ENCODE peak calls at places on chromosomes 3 and 15, in nine cellular contexts. One of them, this sample, is unnamed. For H3K4me1, the result is how much of the 10 kb centered on the place peaks cover.

GRCh38 chr15:85999658-86000057 is 80.0 kb upstream of the AGBL1 start:
- DNase-seq in breast epithelium: no peak
- DNase-seq in cardiac muscle cell: no peak
- DNase-seq in heart left ventricle: no peak
- DNase-seq in CD8-positive, alpha-beta memory T cell: no peak
- DNase-seq in ovary: no peak
- DNase-seq in right cardiac atrium: no peak
- DNase-seq in mammary epithelial cell: no peak
- DNase-seq in neural progenitor cell: no peak
- DNase-seq in this sample: no peak

GRCh38 chr3:42732196-42732828 is 29.7 kb upstream of the HHATL start:
- DNase-seq in breast epithelium: no peak
- DNase-seq in cardiac muscle cell: peak
- DNase-seq in heart left ventricle: peak
- DNase-seq in CD8-positive, alpha-beta memory T cell: no peak
- DNase-seq in ovary: no peak
- DNase-seq in right cardiac atrium: no peak
- DNase-seq in mammary epithelial cell: no peak
- DNase-seq in neural progenitor cell: no peak
- DNase-seq in this sample: no peak

GRCh38 chr15:78822514-78822913 is 11.2 kb upstream of the ADAMTS7 start:
- DNase-seq in breast epithelium: no peak
- DNase-seq in cardiac muscle cell: no peak
- DNase-seq in heart left ventricle: no peak
- DNase-seq in CD8-positive, alpha-beta memory T cell: no peak
- DNase-seq in ovary: no peak
- DNase-seq in right cardiac atrium: no peak
- DNase-seq in mammary epithelial cell: peak
- DNase-seq in neural progenitor cell: no peak
- DNase-seq in this sample: no peak

GRCh38 chr15:31265871-31266711 is 60.5 kb upstream of the KLF13 start:
- DNase-seq in breast epithelium: peak
- DNase-seq in cardiac muscle cell: no peak
- DNase-seq in heart left ventricle: peak
- DNase-seq in CD8-positive, alpha-beta memory T cell: peak
- DNase-seq in ovary: no peak
- DNase-seq in right cardiac atrium: peak
- DNase-seq in mammary epithelial cell: no peak
- DNase-seq in neural progenitor cell: peak
- DNase-seq in this sample: peak

GRCh38 chr15:98506711-98507110 is 141.6 kb upstream of the IGF1R start:
- DNase-seq in breast epithelium: no peak
- DNase-seq in cardiac muscle cell: no peak
- DNase-seq in heart left ventricle: no peak
- DNase-seq in CD8-positive, alpha-beta memory T cell: no peak
- DNase-seq in ovary: no peak
- DNase-seq in right cardiac atrium: peak
- DNase-seq in mammary epithelial cell: no peak
- DNase-seq in neural progenitor cell: no peak
- DNase-seq in this sample: no peak

GRCh38 chr3:111692593-111693552 is 97.7 kb upstream of the ZBED2 start:
- DNase-seq in breast epithelium: no peak
- DNase-seq in cardiac muscle cell: peak
- DNase-seq in heart left ventricle: no peak
- DNase-seq in CD8-positive, alpha-beta memory T cell: no peak
- DNase-seq in ovary: no peak
- DNase-seq in right cardiac atrium: no peak
- DNase-seq in mammary epithelial cell: no peak
- DNase-seq in neural progenitor cell: no peak
- DNase-seq in this sample: no peak

GRCh38 chr3:30607032-30607833 is 832 bp downstream of the TGFBR2 start:
- DNase-seq in breast epithelium: peak
- DNase-seq in cardiac muscle cell: peak
- DNase-seq in heart left ventricle: peak
- DNase-seq in CD8-positive, alpha-beta memory T cell: peak
- DNase-seq in ovary: peak
- DNase-seq in right cardiac atrium: peak
- DNase-seq in mammary epithelial cell: peak
- DNase-seq in neural progenitor cell: peak
- DNase-seq in this sample: peak

GRCh38 chr3:27340524-27340923 is 28.7 kb downstream of the NEK10 start:
- DNase-seq in breast epithelium: no peak
- DNase-seq in cardiac muscle cell: no peak
- DNase-seq in heart left ventricle: no peak
- DNase-seq in CD8-positive, alpha-beta memory T cell: no peak
- DNase-seq in ovary: no peak
- DNase-seq in right cardiac atrium: no peak
- DNase-seq in mammary epithelial cell: no peak
- DNase-seq in neural progenitor cell: no peak
- DNase-seq in this sample: no peak

GRCh38 chr3:40404591-40405198 is 17.7 kb downstream of the ENTPD3 start:
- DNase-seq in breast epithelium: no peak
- DNase-seq in cardiac muscle cell: no peak
- DNase-seq in heart left ventricle: no peak
- DNase-seq in CD8-positive, alpha-beta memory T cell: no peak
- DNase-seq in ovary: no peak
- DNase-seq in right cardiac atrium: no peak
- DNase-seq in mammary epithelial cell: no peak
- DNase-seq in neural progenitor cell: no peak
- DNase-seq in this sample: no peak

GRCh38 chr15:98503970-98504369 is 144.4 kb upstream of the IGF1R start:
- DNase-seq in breast epithelium: no peak
- DNase-seq in cardiac muscle cell: no peak
- DNase-seq in heart left ventricle: no peak
- DNase-seq in CD8-positive, alpha-beta memory T cell: no peak
- DNase-seq in ovary: no peak
- DNase-seq in right cardiac atrium: no peak
- DNase-seq in mammary epithelial cell: no peak
- DNase-seq in neural progenitor cell: no peak
- DNase-seq in this sample: no peak

GRCh38 chr15:71121442-71121841 is 6.2 kb downstream of the THSD4 start:
- DNase-seq in breast epithelium: no peak
- DNase-seq in cardiac muscle cell: no peak
- DNase-seq in heart left ventricle: no peak
- DNase-seq in CD8-positive, alpha-beta memory T cell: no peak
- DNase-seq in ovary: no peak
- DNase-seq in right cardiac atrium: no peak
- DNase-seq in mammary epithelial cell: no peak
- DNase-seq in neural progenitor cell: peak
- DNase-seq in this sample: no peak

GRCh38 chr3:18258492-18258891 is 166.6 kb downstream of the SATB1 start:
- DNase-seq in breast epithelium: no peak
- DNase-seq in cardiac muscle cell: no peak
- DNase-seq in heart left ventricle: no peak
- DNase-seq in CD8-positive, alpha-beta memory T cell: no peak
- DNase-seq in ovary: no peak
- DNase-seq in right cardiac atrium: no peak
- DNase-seq in mammary epithelial cell: no peak
- DNase-seq in neural progenitor cell: no peak
- DNase-seq in this sample: no peak

GRCh38 chr3:107514453-107514852 is 8.3 kb upstream of the BBX start:
- DNase-seq in breast epithelium: no peak
- DNase-seq in cardiac muscle cell: no peak
- DNase-seq in heart left ventricle: no peak
- DNase-seq in CD8-positive, alpha-beta memory T cell: no peak
- DNase-seq in ovary: no peak
- DNase-seq in right cardiac atrium: no peak
- DNase-seq in mammary epithelial cell: no peak
- DNase-seq in neural progenitor cell: no peak
- DNase-seq in this sample: no peak

GRCh38 chr3:53154731-53155320 is 6.2 kb upstream of the PRKCD start:
- DNase-seq in breast epithelium: no peak
- DNase-seq in cardiac muscle cell: no peak
- DNase-seq in heart left ventricle: no peak
- DNase-seq in CD8-positive, alpha-beta memory T cell: no peak
- DNase-seq in ovary: no peak
- DNase-seq in right cardiac atrium: no peak
- DNase-seq in mammary epithelial cell: peak
- DNase-seq in neural progenitor cell: no peak
- DNase-seq in this sample: no peak

GRCh38 chr3:147397155-147397888 is 9.0 kb downstream of the ZIC4 start:
- DNase-seq in breast epithelium: no peak
- DNase-seq in cardiac muscle cell: no peak
- DNase-seq in heart left ventricle: no peak
- DNase-seq in CD8-positive, alpha-beta memory T cell: no peak
- DNase-seq in ovary: no peak
- DNase-seq in right cardiac atrium: no peak
- DNase-seq in mammary epithelial cell: no peak
- DNase-seq in neural progenitor cell: peak
- DNase-seq in this sample: no peak

GRCh38 chr3:140911822-140912221 is 29.8 kb upstream of the SLC25A36 start:
- DNase-seq in breast epithelium: no peak
- DNase-seq in cardiac muscle cell: no peak
- DNase-seq in heart left ventricle: no peak
- DNase-seq in CD8-positive, alpha-beta memory T cell: no peak
- DNase-seq in ovary: no peak
- DNase-seq in right cardiac atrium: no peak
- DNase-seq in mammary epithelial cell: no peak
- DNase-seq in neural progenitor cell: no peak
- DNase-seq in this sample: no peak

DNA sequence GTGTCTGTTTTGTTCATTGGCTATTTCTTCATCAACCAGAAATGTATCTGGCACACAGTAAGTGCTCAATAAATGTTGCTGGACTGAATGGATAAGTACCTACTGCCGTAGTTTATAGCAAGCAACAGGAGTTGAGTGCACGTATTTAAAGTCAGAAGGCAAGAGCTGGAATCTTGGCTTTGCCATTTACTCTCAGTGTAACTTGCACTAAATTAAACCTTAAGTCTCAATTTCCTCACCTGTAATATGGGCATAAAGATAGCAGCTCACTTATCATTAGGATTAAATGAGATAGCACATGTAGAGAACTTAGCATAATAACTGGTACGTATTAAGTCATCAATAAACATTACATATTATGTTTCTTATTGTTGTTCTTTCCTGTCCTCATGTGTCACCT is 13.0 kb upstream of the FAM174B start:
- DNase-seq in breast epithelium: no peak
- DNase-seq in cardiac muscle cell: no peak
- DNase-seq in heart left ventricle: no peak
- DNase-seq in CD8-positive, alpha-beta memory T cell: no peak
- DNase-seq in ovary: no peak
- DNase-seq in right cardiac atrium: no peak
- DNase-seq in mammary epithelial cell: no peak
- DNase-seq in neural progenitor cell: no peak
- DNase-seq in this sample: no peak
- H3K4me1 ChIP-seq in breast epithelium: under half
- H3K4me1 ChIP-seq in cardiac muscle cell: under half
- H3K4me1 ChIP-seq in heart left ventricle: under half
- H3K4me1 ChIP-seq in CD8-positive, alpha-beta memory T cell: under half
- H3K4me1 ChIP-seq in ovary: under half
- H3K4me1 ChIP-seq in right cardiac atrium: under half
- H3K4me1 ChIP-seq in mammary epithelial cell: under half
- H3K4me1 ChIP-seq in neural progenitor cell: half or more
- H3K4me1 ChIP-seq in this sample: under half

DNA sequence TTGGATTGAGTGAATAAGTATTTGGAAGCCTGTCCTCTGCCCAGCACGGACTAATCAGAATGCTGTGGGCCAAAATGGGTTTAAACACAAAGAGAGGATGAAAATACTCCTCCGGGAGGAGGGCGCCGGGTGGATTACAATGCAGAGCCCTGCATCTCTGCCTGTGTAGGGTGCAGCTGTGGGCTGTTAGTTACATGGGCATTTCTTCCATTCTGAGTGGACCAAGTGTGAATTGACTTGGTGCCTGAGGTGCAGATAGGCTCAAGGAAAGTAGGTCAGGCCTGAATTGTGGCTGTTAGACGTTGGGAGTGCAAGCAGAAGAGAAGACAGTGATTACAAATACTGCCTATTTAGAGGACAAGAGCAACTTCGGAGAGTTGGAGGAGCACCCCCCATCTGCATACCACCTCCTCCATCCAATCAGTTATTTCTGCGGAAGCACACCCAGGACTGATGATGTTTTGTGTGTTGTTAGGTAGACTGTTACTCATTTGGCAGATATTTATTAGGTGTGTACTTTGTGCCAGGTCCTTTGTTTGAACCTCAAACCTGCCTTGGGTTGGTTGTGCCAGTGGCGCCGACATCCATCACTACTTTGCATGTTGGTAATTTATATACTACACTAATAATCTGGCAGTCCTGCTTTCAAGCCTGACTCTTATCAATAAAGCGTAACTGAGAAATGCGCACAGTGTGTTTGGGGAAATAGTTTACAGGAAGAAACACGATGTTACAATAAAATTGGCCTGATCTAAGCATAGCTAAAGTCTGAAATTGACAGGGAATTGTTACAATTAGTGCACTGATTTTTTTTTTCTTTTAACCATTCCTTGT is 33.0 kb downstream of the PTPRG start:
- DNase-seq in breast epithelium: no peak
- DNase-seq in cardiac muscle cell: no peak
- DNase-seq in heart left ventricle: no peak
- DNase-seq in CD8-positive, alpha-beta memory T cell: no peak
- DNase-seq in ovary: no peak
- DNase-seq in right cardiac atrium: no peak
- DNase-seq in mammary epithelial cell: no peak
- DNase-seq in neural progenitor cell: peak
- DNase-seq in this sample: no peak
- H3K4me1 ChIP-seq in breast epithelium: under half
- H3K4me1 ChIP-seq in cardiac muscle cell: under half
- H3K4me1 ChIP-seq in heart left ventricle: under half
- H3K4me1 ChIP-seq in CD8-positive, alpha-beta memory T cell: under half
- H3K4me1 ChIP-seq in ovary: under half
- H3K4me1 ChIP-seq in right cardiac atrium: under half
- H3K4me1 ChIP-seq in mammary epithelial cell: under half
- H3K4me1 ChIP-seq in neural progenitor cell: under half
- H3K4me1 ChIP-seq in this sample: under half

GRCh38 chr3:70261283-70261682 is 51.2 kb downstream of the MDFIC2 start:
- DNase-seq in breast epithelium: no peak
- DNase-seq in cardiac muscle cell: no peak
- DNase-seq in heart left ventricle: no peak
- DNase-seq in CD8-positive, alpha-beta memory T cell: no peak
- DNase-seq in ovary: no peak
- DNase-seq in right cardiac atrium: no peak
- DNase-seq in mammary epithelial cell: no peak
- DNase-seq in neural progenitor cell: no peak
- DNase-seq in this sample: no peak
- H3K4me1 ChIP-seq in breast epithelium: under half
- H3K4me1 ChIP-seq in cardiac muscle cell: under half
- H3K4me1 ChIP-seq in heart left ventricle: under half
- H3K4me1 ChIP-seq in CD8-positive, alpha-beta memory T cell: under half
- H3K4me1 ChIP-seq in ovary: under half
- H3K4me1 ChIP-seq in right cardiac atrium: under half
- H3K4me1 ChIP-seq in mammary epithelial cell: under half
- H3K4me1 ChIP-seq in neural progenitor cell: under half
- H3K4me1 ChIP-seq in this sample: under half

DNA sequence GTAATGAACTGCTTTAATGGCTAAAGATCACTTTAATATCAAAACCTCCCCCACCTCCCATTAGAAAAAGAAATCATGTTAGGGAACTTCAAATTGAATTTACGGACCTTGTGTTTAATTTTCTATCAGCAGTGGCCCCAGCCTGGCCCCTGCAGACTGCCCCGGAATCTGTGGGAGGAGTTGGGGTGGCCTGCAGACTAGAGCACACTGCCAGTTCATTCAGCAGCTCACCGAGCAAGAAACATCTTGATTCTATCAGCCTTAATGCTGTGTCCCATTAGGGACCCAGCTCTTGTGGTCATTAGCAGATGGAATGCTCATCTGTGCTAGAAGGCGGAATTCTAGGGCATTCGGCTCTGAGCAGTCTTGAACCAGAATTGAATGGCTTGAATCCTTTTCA is 54.2 kb downstream of the FLNB start:
- DNase-seq in breast epithelium: no peak
- DNase-seq in cardiac muscle cell: no peak
- DNase-seq in heart left ventricle: no peak
- DNase-seq in CD8-positive, alpha-beta memory T cell: no peak
- DNase-seq in ovary: no peak
- DNase-seq in right cardiac atrium: no peak
- DNase-seq in mammary epithelial cell: no peak
- DNase-seq in neural progenitor cell: peak
- DNase-seq in this sample: no peak
- H3K4me1 ChIP-seq in breast epithelium: under half
- H3K4me1 ChIP-seq in cardiac muscle cell: under half
- H3K4me1 ChIP-seq in heart left ventricle: under half
- H3K4me1 ChIP-seq in CD8-positive, alpha-beta memory T cell: under half
- H3K4me1 ChIP-seq in ovary: under half
- H3K4me1 ChIP-seq in right cardiac atrium: under half
- H3K4me1 ChIP-seq in mammary epithelial cell: under half
- H3K4me1 ChIP-seq in neural progenitor cell: under half
- H3K4me1 ChIP-seq in this sample: half or more